ENCODE peak calls at places on chromosomes 13 and 19, in four cellular contexts. One of them, this sample, is unnamed. For H3K4me1, the result is how much of the 10 kb centered on the place peaks cover.

GRCh38 chr19:49881672-49882394 is 4.3 kb downstream of the TBC1D17 start:
- DNase-seq in sigmoid colon: no peak
- DNase-seq in fibroblast of lung: no peak
- DNase-seq in small intestine: no peak
- DNase-seq in this sample: no peak

GRCh38 chr13:30481241-30481760 is 15.6 kb upstream of the HMGB1 start:
- DNase-seq in fibroblast of lung: no peak
- DNase-seq in sigmoid colon: no peak
- DNase-seq in small intestine: no peak
- DNase-seq in this sample: no peak

GRCh38 chr13:98998831-98999634 is 21.2 kb upstream of the DOCK9 start:
- DNase-seq in sigmoid colon: no peak
- DNase-seq in fibroblast of lung: peak
- DNase-seq in small intestine: no peak
- DNase-seq in this sample: no peak

GRCh38 chr19:2345794-2346663 is 14.0 kb upstream of the TMPRSS9 start:
- DNase-seq in fibroblast of lung: peak
- DNase-seq in sigmoid colon: no peak
- DNase-seq in small intestine: peak
- DNase-seq in this sample: no peak

GRCh38 chr13:44768775-44769578 is 192.8 kb upstream of the TSC22D1 start:
- DNase-seq in fibroblast of lung: no peak
- DNase-seq in small intestine: peak
- DNase-seq in sigmoid colon: no peak
- DNase-seq in this sample: no peak

GRCh38 chr13:25406377-25406776 is 34.6 kb downstream of the ATP8A2 start:
- DNase-seq in sigmoid colon: no peak
- DNase-seq in fibroblast of lung: no peak
- DNase-seq in small intestine: no peak
- DNase-seq in this sample: no peak

GRCh38 chr13:111491021-111491420 is 170.6 kb downstream of the TEX29 start:
- DNase-seq in fibroblast of lung: no peak
- DNase-seq in sigmoid colon: peak
- DNase-seq in small intestine: no peak
- DNase-seq in this sample: no peak

GRCh38 chr13:36445806-36446423 is 13.6 kb downstream of the CCNA1 start:
- DNase-seq in small intestine: no peak
- DNase-seq in sigmoid colon: no peak
- DNase-seq in fibroblast of lung: no peak
- DNase-seq in this sample: no peak

GRCh38 chr19:53942001-53942786 is 20.5 kb upstream of the CACNG8 start:
- DNase-seq in small intestine: no peak
- DNase-seq in sigmoid colon: no peak
- DNase-seq in fibroblast of lung: no peak
- DNase-seq in this sample: peak

GRCh38 chr19:38304352-38304865 is 358 bp downstream of the C19orf33 start:
- DNase-seq in sigmoid colon: no peak
- DNase-seq in fibroblast of lung: no peak
- DNase-seq in small intestine: no peak
- DNase-seq in this sample: no peak
- H3K27ac ChIP-seq in sigmoid colon: no peak
- H3K27ac ChIP-seq in fibroblast of lung: no peak
- H3K27ac ChIP-seq in small intestine: peak
- H3K27ac ChIP-seq in this sample: no peak

GRCh38 chr13:77459616-77460015 is 75.9 kb upstream of the SCEL start:
- DNase-seq in sigmoid colon: no peak
- DNase-seq in fibroblast of lung: no peak
- DNase-seq in small intestine: no peak
- DNase-seq in this sample: no peak

GRCh38 chr13:77460195-77460594 is 75.3 kb upstream of the SCEL start:
- DNase-seq in sigmoid colon: peak
- DNase-seq in small intestine: no peak
- DNase-seq in fibroblast of lung: peak
- DNase-seq in this sample: no peak

GRCh38 chr13:77457989-77458388 is 77.5 kb upstream of the SCEL start:
- DNase-seq in small intestine: no peak
- DNase-seq in fibroblast of lung: no peak
- DNase-seq in sigmoid colon: no peak
- DNase-seq in this sample: no peak
- H3K4me1 ChIP-seq in small intestine: under half
- H3K4me1 ChIP-seq in fibroblast of lung: under half
- H3K4me1 ChIP-seq in sigmoid colon: under half
- H3K4me1 ChIP-seq in this sample: under half

DNA sequence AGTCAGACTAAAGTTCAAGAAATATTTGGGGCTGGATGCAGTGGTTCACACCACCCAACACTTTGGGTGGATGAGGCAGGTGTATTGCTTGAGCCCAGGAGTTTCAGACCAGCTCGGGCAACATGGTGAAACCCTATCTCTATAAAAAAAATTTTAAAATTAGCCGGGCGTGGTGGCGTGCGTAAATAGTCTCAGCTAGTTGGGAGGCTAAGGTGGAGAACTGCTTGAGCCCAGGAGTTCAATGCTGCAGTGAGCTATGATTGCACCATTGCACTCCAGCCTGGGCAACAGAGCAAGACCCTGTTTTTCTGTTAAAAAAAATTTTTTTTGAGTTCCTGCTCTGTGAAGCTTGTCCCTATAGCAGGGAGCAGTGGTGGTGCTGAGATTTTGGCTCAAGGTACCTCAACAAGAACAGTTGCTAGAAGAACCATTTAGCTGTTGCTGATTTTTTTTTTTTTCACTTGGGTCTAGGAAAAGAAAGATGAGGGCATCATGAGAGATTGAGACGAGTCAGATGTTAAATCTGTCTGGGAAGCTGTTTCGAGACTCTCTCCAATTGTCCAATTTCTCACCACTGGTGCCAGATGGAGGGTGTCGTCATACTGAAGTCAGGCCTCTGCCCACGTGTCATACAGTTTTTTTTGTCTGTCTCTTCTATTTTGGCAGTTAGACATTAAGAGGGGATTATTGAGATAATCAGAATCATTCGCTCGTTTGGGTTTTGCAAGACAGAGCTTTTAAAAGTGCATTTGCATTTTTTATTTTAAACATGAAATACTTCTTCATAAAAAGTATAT is 3.7 kb downstream of the SLC25A42 start:
- DNase-seq in fibroblast of lung: no peak
- DNase-seq in small intestine: no peak
- DNase-seq in sigmoid colon: no peak
- DNase-seq in this sample: no peak
- H3K4me3 ChIP-seq in fibroblast of lung: no peak
- H3K4me3 ChIP-seq in small intestine: no peak
- H3K4me3 ChIP-seq in sigmoid colon: no peak
- H3K4me3 ChIP-seq in this sample: no peak

GRCh38 chr13:50225188-50226155 is 210.2 kb downstream of the KCNRG start:
- DNase-seq in sigmoid colon: no peak
- DNase-seq in fibroblast of lung: no peak
- DNase-seq in small intestine: no peak
- DNase-seq in this sample: no peak
- H3K27ac ChIP-seq in sigmoid colon: no peak
- H3K27ac ChIP-seq in fibroblast of lung: no peak
- H3K27ac ChIP-seq in small intestine: no peak
- H3K27ac ChIP-seq in this sample: no peak

GRCh38 chr19:41887711-41888382 is 4.9 kb downstream of the ARHGEF1 start:
- DNase-seq in small intestine: peak
- DNase-seq in fibroblast of lung: no peak
- DNase-seq in sigmoid colon: no peak
- DNase-seq in this sample: no peak
- H3K4me1 ChIP-seq in small intestine: under half
- H3K4me1 ChIP-seq in fibroblast of lung: under half
- H3K4me1 ChIP-seq in sigmoid colon: under half
- H3K4me1 ChIP-seq in this sample: under half

DNA sequence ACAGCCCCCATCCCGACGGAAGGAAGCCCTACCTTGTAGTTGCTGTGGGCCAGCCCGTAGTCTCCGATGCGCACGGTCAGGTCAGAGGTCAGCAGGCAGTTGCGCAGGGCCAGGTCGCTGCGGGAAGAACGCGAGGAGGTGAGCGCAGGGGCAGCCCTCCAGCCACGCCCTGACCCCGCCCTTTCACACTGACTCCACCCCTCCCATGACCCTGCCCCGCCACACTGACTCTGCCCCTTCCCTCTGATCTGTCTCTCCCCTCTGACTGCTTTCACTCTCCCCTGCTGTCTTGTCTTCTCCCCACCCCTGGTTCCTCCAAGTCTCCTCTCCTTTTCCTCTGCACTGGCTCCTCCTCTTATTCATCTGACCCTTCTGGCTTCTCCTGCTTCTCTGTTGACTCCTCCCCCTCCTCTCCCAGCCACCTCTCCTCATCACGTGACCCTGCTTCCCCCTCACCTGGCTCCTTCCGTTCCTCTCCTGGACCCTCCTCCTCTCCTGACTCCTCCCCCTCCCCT is 10.1 kb downstream of the LMTK3 start:
- DNase-seq in small intestine: peak
- DNase-seq in fibroblast of lung: no peak
- DNase-seq in sigmoid colon: no peak
- DNase-seq in this sample: peak
- H3K4me3 ChIP-seq in small intestine: peak
- H3K4me3 ChIP-seq in fibroblast of lung: no peak
- H3K4me3 ChIP-seq in sigmoid colon: no peak
- H3K4me3 ChIP-seq in this sample: peak

GRCh38 chr13:37884674-37885073 is 15.1 kb upstream of the TRPC4 start:
- DNase-seq in fibroblast of lung: no peak
- DNase-seq in sigmoid colon: no peak
- DNase-seq in small intestine: no peak
- DNase-seq in this sample: no peak
- H3K27ac ChIP-seq in fibroblast of lung: no peak
- H3K27ac ChIP-seq in sigmoid colon: no peak
- H3K27ac ChIP-seq in small intestine: no peak
- H3K27ac ChIP-seq in this sample: no peak

GRCh38 chr13:101453784-101454201 is 1.3 kb downstream of the ITGBL1 start:
- DNase-seq in fibroblast of lung: no peak
- DNase-seq in small intestine: peak
- DNase-seq in sigmoid colon: no peak
- DNase-seq in this sample: no peak
- H3K4me1 ChIP-seq in fibroblast of lung: under half
- H3K4me1 ChIP-seq in small intestine: under half
- H3K4me1 ChIP-seq in sigmoid colon: under half
- H3K4me1 ChIP-seq in this sample: under half